ENCODE peak calls at places on chromosome 16, in nine cellular contexts. J is kidney glomerular epithelial cell; R is AG04450; B is lower leg skin; T is NCI-H510A treated with DMSO at 0.1 percent for 48 hours; O is T-helper 9 cell; D is NCI-H774; E is CD8-positive, alpha-beta memory T cell; F is AML-193. V is an unnamed sample.

GRCh38 chr16:29821663-29822115 is 1.4 kb downstream of the MVP start:
- DNase-seq in J (peak), R (no peak), B (no peak), T (no peak), O (no peak), D (no peak), E (no peak), F (no peak), V (no peak)

GRCh38 chr16:21666772-21667171 is 3.0 kb downstream of the OTOA start:
- DNase-seq in J (no peak), R (no peak), B (no peak), T (no peak), O (no peak), D (no peak), E (no peak), F (no peak), V (no peak)

GRCh38 chr16:90048347-90048722 is 28.8 kb downstream of the PRDM7 start:
- DNase-seq in J (no peak), R (no peak), B (no peak), T (no peak), O (no peak), D (no peak), E (no peak), F (no peak), V (no peak)

GRCh38 chr16:54080524-54081008 is 206.0 kb downstream of the IRX3 start:
- DNase-seq in J (peak), R (peak), B (no peak), T (peak), O (no peak), D (no peak), E (no peak), F (no peak), V (no peak)

GRCh38 chr16:65106792-65107191 is 15.1 kb downstream of the CDH11 start:
- DNase-seq in J (no peak), R (no peak), B (no peak), T (no peak), O (no peak), D (no peak), E (no peak), F (no peak), V (no peak)

GRCh38 chr16:2016407-2016922 is 3.1 kb upstream of the NPW start:
- DNase-seq in J (no peak), R (no peak), B (no peak), T (no peak), O (no peak), D (no peak), E (no peak), F (no peak), V (no peak)

GRCh38 chr16:87002717-87003413 is 314.3 kb downstream of the C16orf95 start:
- DNase-seq in J (no peak), R (no peak), B (no peak), T (no peak), O (no peak), D (no peak), E (no peak), F (no peak), V (no peak)

GRCh38 chr16:35506018-35506897 is 2046.8 kb downstream of the TP53TG3F start:
- DNase-seq in J (no peak), R (no peak), B (no peak), T (peak), O (no peak), D (peak), E (no peak), F (no peak), V (no peak)